ENCODE peak calls at places on chromosomes 3 and 15, in four cellular contexts. One of them, this sample, is unnamed.

GRCh38 chr15:88738796-88739195 is 64.4 kb upstream of the ACAN start:
- DNase-seq in K562: no peak
- DNase-seq in HepG2: no peak
- DNase-seq in GM12878: no peak
- DNase-seq in this sample: no peak

GRCh38 chr3:170751083-170751893 is 118.7 kb downstream of the RPL22L1 start:
- DNase-seq in HepG2: no peak
- DNase-seq in K562: no peak
- DNase-seq in GM12878: no peak
- DNase-seq in this sample: no peak

GRCh38 chr15:29066848-29067247 is 181.1 kb downstream of the APBA2 start:
- DNase-seq in K562: no peak
- DNase-seq in HepG2: no peak
- DNase-seq in GM12878: no peak
- DNase-seq in this sample: no peak

GRCh38 chr3:73808862-73809509 is 184.2 kb upstream of the PDZRN3 start:
- DNase-seq in K562: no peak
- DNase-seq in HepG2: no peak
- DNase-seq in GM12878: no peak
- DNase-seq in this sample: no peak

GRCh38 chr3:32334675-32335074 is 57.0 kb upstream of the CMTM7 start:
- DNase-seq in K562: peak
- DNase-seq in HepG2: no peak
- DNase-seq in GM12878: no peak
- DNase-seq in this sample: no peak

GRCh38 chr3:126551066-126551838 is 7.5 kb downstream of the C3orf22 start:
- DNase-seq in HepG2: no peak
- DNase-seq in GM12878: no peak
- DNase-seq in K562: no peak
- DNase-seq in this sample: peak

GRCh38 chr3:175601521-175601920 is 742.4 kb downstream of the NAALADL2 start:
- DNase-seq in GM12878: no peak
- DNase-seq in K562: no peak
- DNase-seq in HepG2: no peak
- DNase-seq in this sample: no peak

GRCh38 chr3:32220006-32220405 is 18.5 kb upstream of the CMTM8 start:
- DNase-seq in GM12878: no peak
- DNase-seq in K562: no peak
- DNase-seq in HepG2: no peak
- DNase-seq in this sample: no peak

GRCh38 chr3:35864871-35865270 is 225.5 kb downstream of the ARPP21 start:
- DNase-seq in GM12878: no peak
- DNase-seq in HepG2: no peak
- DNase-seq in K562: no peak
- DNase-seq in this sample: no peak

GRCh38 chr15:74036271-74037170 is 42.0 kb downstream of the PML start:
- DNase-seq in K562: peak
- DNase-seq in GM12878: no peak
- DNase-seq in HepG2: peak
- DNase-seq in this sample: peak

GRCh38 chr3:21839592-21839991 is 88.6 kb upstream of the ZNF385D start:
- DNase-seq in GM12878: no peak
- DNase-seq in HepG2: no peak
- DNase-seq in K562: peak
- DNase-seq in this sample: no peak

GRCh38 chr3:113834983-113835382 is 3.6 kb upstream of the GRAMD1C start:
- DNase-seq in GM12878: no peak
- DNase-seq in HepG2: no peak
- DNase-seq in K562: no peak
- DNase-seq in this sample: no peak

GRCh38 chr3:111846717-111847116 is 12.3 kb upstream of the PHLDB2 start:
- DNase-seq in GM12878: no peak
- DNase-seq in HepG2: no peak
- DNase-seq in K562: no peak
- DNase-seq in this sample: no peak

GRCh38 chr3:148026009-148026588 is 616.9 kb downstream of the ZIC1 start:
- DNase-seq in GM12878: no peak
- DNase-seq in K562: no peak
- DNase-seq in HepG2: no peak
- DNase-seq in this sample: no peak

GRCh38 chr3:65508743-65509422 is 529.8 kb downstream of the MAGI1 start:
- DNase-seq in HepG2: no peak
- DNase-seq in GM12878: no peak
- DNase-seq in K562: peak
- DNase-seq in this sample: no peak

GRCh38 chr3:184241447-184242296 is 7.1 kb downstream of the ALG3 start:
- DNase-seq in GM12878: no peak
- DNase-seq in K562: peak
- DNase-seq in HepG2: peak
- DNase-seq in this sample: peak

GRCh38 chr3:184466413-184466960 is 86.6 kb downstream of the CHRD start:
- DNase-seq in GM12878: no peak
- DNase-seq in HepG2: no peak
- DNase-seq in K562: peak
- DNase-seq in this sample: no peak

GRCh38 chr3:52721002-52721741 is 15.3 kb downstream of the SPCS1 start:
- DNase-seq in GM12878: no peak
- DNase-seq in HepG2: no peak
- DNase-seq in K562: no peak
- DNase-seq in this sample: no peak

GRCh38 chr15:40846846-40847224 is 3.0 kb downstream of the SPINT1 start:
- DNase-seq in K562: peak
- DNase-seq in GM12878: no peak
- DNase-seq in HepG2: no peak
- DNase-seq in this sample: no peak

GRCh38 chr3:37913531-37913930 is 51.9 kb downstream of the CTDSPL start:
- DNase-seq in HepG2: no peak
- DNase-seq in K562: no peak
- DNase-seq in GM12878: no peak
- DNase-seq in this sample: no peak

GRCh38 chr3:138072816-138073215 is 42.6 kb downstream of the DZIP1L start:
- DNase-seq in HepG2: no peak
- DNase-seq in K562: no peak
- DNase-seq in GM12878: no peak
- DNase-seq in this sample: no peak

GRCh38 chr15:69823223-69823907 is 274.4 kb downstream of the TLE3 start:
- DNase-seq in HepG2: no peak
- DNase-seq in K562: peak
- DNase-seq in GM12878: no peak
- DNase-seq in this sample: peak

GRCh38 chr3:127702151-127702578 is 29.4 kb downstream of the ABTB1 start:
- DNase-seq in GM12878: no peak
- DNase-seq in K562: peak
- DNase-seq in HepG2: no peak
- DNase-seq in this sample: no peak

GRCh38 chr3:39505866-39506738 is 38.6 kb downstream of the MOBP start:
- DNase-seq in GM12878: no peak
- DNase-seq in K562: no peak
- DNase-seq in HepG2: no peak
- DNase-seq in this sample: no peak

GRCh38 chr3:47542614-47543173 is 29.2 kb upstream of the ELP6 start:
- DNase-seq in HepG2: no peak
- DNase-seq in GM12878: no peak
- DNase-seq in K562: peak
- DNase-seq in this sample: no peak

GRCh38 chr15:96330450-96331140 is at the start of gene NR2F2:
- DNase-seq in K562: peak
- DNase-seq in GM12878: peak
- DNase-seq in HepG2: peak
- DNase-seq in this sample: peak

GRCh38 chr15:33138000-33138399 is 56.5 kb downstream of the FMN1 start:
- DNase-seq in K562: no peak
- DNase-seq in GM12878: no peak
- DNase-seq in HepG2: no peak
- DNase-seq in this sample: no peak

GRCh38 chr15:82986442-82986780 is 401 bp downstream of the RAMAC start:
- DNase-seq in K562: peak
- DNase-seq in HepG2: no peak
- DNase-seq in GM12878: peak
- DNase-seq in this sample: no peak

GRCh38 chr3:197522183-197522715 is 33.5 kb downstream of the BDH1 start:
- DNase-seq in HepG2: no peak
- DNase-seq in K562: no peak
- DNase-seq in GM12878: no peak
- DNase-seq in this sample: no peak

GRCh38 chr15:80251505-80252280 is at the start of gene CTXND1:
- DNase-seq in K562: no peak
- DNase-seq in HepG2: no peak
- DNase-seq in GM12878: no peak
- DNase-seq in this sample: peak

GRCh38 chr15:101617390-101617965 is 34.7 kb downstream of the TM2D3 start:
- DNase-seq in K562: no peak
- DNase-seq in GM12878: no peak
- DNase-seq in HepG2: no peak
- DNase-seq in this sample: peak

GRCh38 chr3:159637895-159638542 is 350.6 kb upstream of the IL12A start:
- DNase-seq in GM12878: no peak
- DNase-seq in HepG2: no peak
- DNase-seq in K562: no peak
- DNase-seq in this sample: no peak

GRCh38 chr15:81387629-81388430 is 13.8 kb upstream of the TMC3 start:
- DNase-seq in HepG2: no peak
- DNase-seq in GM12878: no peak
- DNase-seq in K562: no peak
- DNase-seq in this sample: peak

GRCh38 chr15:76431936-76432335 is 95.4 kb downstream of the ISL2 start:
- DNase-seq in GM12878: no peak
- DNase-seq in K562: no peak
- DNase-seq in HepG2: no peak
- DNase-seq in this sample: no peak

GRCh38 chr15:67501177-67501835 is 19.6 kb upstream of the C15orf61 start:
- DNase-seq in K562: peak
- DNase-seq in GM12878: no peak
- DNase-seq in HepG2: peak
- DNase-seq in this sample: peak

DNA sequence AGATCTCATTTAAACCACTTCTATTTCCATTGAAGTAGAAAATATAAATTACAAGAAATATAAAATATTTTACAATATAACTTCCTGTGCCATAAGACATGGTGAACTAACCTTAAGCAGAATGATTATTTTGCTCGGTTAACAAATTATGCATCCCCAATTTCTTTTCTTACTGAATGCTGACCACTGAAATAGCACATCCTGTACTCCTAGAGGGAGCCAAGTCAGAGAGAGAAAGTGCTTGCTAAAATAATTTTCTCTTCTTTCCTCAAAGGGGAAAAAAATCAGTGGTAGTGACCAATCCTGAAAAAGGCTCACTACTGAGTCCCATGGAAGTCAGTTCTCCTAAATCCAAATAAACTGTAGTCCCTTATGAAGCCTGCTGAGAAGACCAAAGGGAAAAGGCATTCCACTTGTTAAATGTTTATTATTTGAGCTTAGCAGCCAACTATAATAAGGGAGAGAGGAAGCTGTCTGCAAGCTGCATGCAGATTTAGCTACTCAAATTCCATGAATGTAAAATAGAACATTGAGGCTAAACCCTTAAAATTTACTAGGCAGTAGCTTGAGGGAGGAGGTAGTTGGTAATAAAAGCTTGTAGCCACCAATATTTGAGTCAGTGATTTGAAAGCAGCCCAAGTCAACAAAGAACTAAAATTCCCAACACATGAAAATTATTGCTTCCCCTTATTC is 33.1 kb downstream of the CEP152 start:
- DNase-seq in GM12878: no peak
- DNase-seq in HepG2: no peak
- DNase-seq in K562: no peak
- DNase-seq in this sample: no peak
- TF ChIP-seq GABPA in GM12878: no peak
- TF ChIP-seq GABPA in HepG2: no peak
- TF ChIP-seq GABPA in K562: no peak
- TF ChIP-seq GABPA in this sample: no peak

GRCh38 chr3:8868996-8869395 is 94.3 kb downstream of the RAD18 start:
- DNase-seq in HepG2: no peak
- DNase-seq in K562: no peak
- DNase-seq in GM12878: no peak
- DNase-seq in this sample: no peak
- H2AFZ ChIP-seq in HepG2: no peak
- H2AFZ ChIP-seq in K562: no peak
- H2AFZ ChIP-seq in GM12878: no peak
- H2AFZ ChIP-seq in this sample: peak

GRCh38 chr3:57627976-57628375 is 30.8 kb upstream of the ARF4 start:
- DNase-seq in GM12878: no peak
- DNase-seq in K562: no peak
- DNase-seq in HepG2: no peak
- DNase-seq in this sample: no peak
- TF ChIP-seq SMC3 in GM12878: no peak
- TF ChIP-seq SMC3 in K562: no peak
- TF ChIP-seq SMC3 in HepG2: no peak
- TF ChIP-seq SMC3 in this sample: no peak

GRCh38 chr3:42908675-42909074 is 2.7 kb downstream of the ZNF662 start:
- DNase-seq in HepG2: no peak
- DNase-seq in K562: no peak
- DNase-seq in GM12878: no peak
- DNase-seq in this sample: no peak

GRCh38 chr3:42906905-42907183 is 902 bp downstream of the ZNF662 start:
- DNase-seq in HepG2: no peak
- DNase-seq in GM12878: no peak
- DNase-seq in K562: no peak
- DNase-seq in this sample: no peak

GRCh38 chr3:42905740-42906084 is 230 bp upstream of the ZNF662 start:
- DNase-seq in HepG2: no peak
- DNase-seq in GM12878: no peak
- DNase-seq in K562: no peak
- DNase-seq in this sample: no peak

GRCh38 chr3:42904076-42904475 is 1.9 kb upstream of the ZNF662 start:
- DNase-seq in GM12878: no peak
- DNase-seq in HepG2: no peak
- DNase-seq in K562: no peak
- DNase-seq in this sample: no peak

GRCh38 chr3:42906085-42906904 is at the start of gene ZNF662:
- DNase-seq in K562: no peak
- DNase-seq in GM12878: no peak
- DNase-seq in HepG2: no peak
- DNase-seq in this sample: peak
- TF ChIP-seq GABPA in K562: peak
- TF ChIP-seq GABPA in GM12878: no peak
- TF ChIP-seq GABPA in HepG2: no peak
- TF ChIP-seq GABPA in this sample: no peak

DNA sequence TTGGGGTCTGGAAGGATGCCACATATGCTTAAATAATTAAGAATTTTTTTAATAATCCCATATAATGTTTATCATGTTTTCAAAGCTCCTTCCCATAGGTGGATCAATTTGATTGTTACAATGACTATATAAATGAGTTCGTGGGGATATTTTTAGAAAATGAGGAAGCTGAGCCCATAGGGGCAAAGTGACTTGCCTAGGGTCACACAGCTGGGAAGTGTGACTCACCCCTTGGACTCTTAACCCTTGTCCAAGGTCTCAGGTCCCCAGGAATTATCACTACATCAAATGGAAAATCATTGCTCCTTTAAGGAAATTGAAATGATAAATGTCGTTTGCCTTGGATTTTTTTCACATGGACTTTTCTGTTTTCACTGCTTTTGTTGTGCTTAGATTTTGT is 161.2 kb upstream of the RGMA start:
- DNase-seq in GM12878: no peak
- DNase-seq in HepG2: no peak
- DNase-seq in K562: no peak
- DNase-seq in this sample: no peak
- H2AFZ ChIP-seq in GM12878: no peak
- H2AFZ ChIP-seq in HepG2: no peak
- H2AFZ ChIP-seq in K562: no peak
- H2AFZ ChIP-seq in this sample: no peak

This sample was measured in SK-N-SH.